ENCODE peak calls at places on chromosomes 2 and 18, in five cellular contexts. Y is tibial nerve, T is colonic mucosa, A is astrocyte, R is heart right ventricle. I is an unnamed sample.

GRCh38 chr2:132669854-132670103 is 226 bp downstream of the LYPD1 start:
- DNase-seq in Y (no peak), T (peak), A (no peak), R (no peak), I (no peak)

GRCh38 chr2:177393381-177393780 is 808 bp downstream of the AGPS start:
- DNase-seq in Y (no peak), T (peak), A (no peak), R (no peak), I (no peak)

GRCh38 chr2:240410808-240411207 is 24.7 kb upstream of the GPC1 start:
- DNase-seq in Y (peak), T (no peak), A (no peak), R (no peak), I (no peak)

GRCh38 chr2:168432100-168432499 is 24.0 kb upstream of the CERS6 start:
- DNase-seq in Y (no peak), T (no peak), A (no peak), R (no peak), I (no peak)

GRCh38 chr2:7849531-7849930 is 832.3 kb upstream of the ID2 start:
- DNase-seq in Y (no peak), T (no peak), A (no peak), R (no peak), I (no peak)

GRCh38 chr18:55522011-55522410 is 66.0 kb downstream of the TCF4 start:
- DNase-seq in Y (no peak), T (peak), A (no peak), R (no peak), I (no peak)

GRCh38 chr2:109254174-109254904 is 125.3 kb downstream of the SH3RF3 start:
- DNase-seq in Y (no peak), T (no peak), A (no peak), R (no peak), I (no peak)

GRCh38 chr2:239283288-239283945 is 117.4 kb downstream of the HDAC4 start:
- DNase-seq in Y (peak), T (no peak), A (no peak), R (no peak), I (no peak)

GRCh38 chr2:202090530-202090929 is 17.5 kb downstream of the KIAA2012 start:
- DNase-seq in Y (no peak), T (no peak), A (no peak), R (peak), I (no peak)

GRCh38 chr2:105573910-105574655 is 170.6 kb upstream of the NCK2 start:
- DNase-seq in Y (no peak), T (no peak), A (no peak), R (no peak), I (no peak)

GRCh38 chr2:222837643-222838056 is 23.2 kb upstream of the ACSL3 start:
- DNase-seq in Y (no peak), T (no peak), A (peak), R (no peak), I (no peak)

GRCh38 chr18:45920367-45920766 is 46.8 kb downstream of the EPG5 start:
- DNase-seq in Y (peak), T (peak), A (peak), R (peak), I (peak)

GRCh38 chr2:74513605-74514367 is 464 bp upstream of the TLX2 start:
- DNase-seq in Y (no peak), T (no peak), A (no peak), R (no peak), I (no peak)

GRCh38 chr18:78293516-78293915 is 686.1 kb upstream of the SALL3 start:
- DNase-seq in Y (no peak), T (no peak), A (no peak), R (no peak), I (no peak)

GRCh38 chr2:171553858-171554257 is 31.6 kb downstream of the CYBRD1 start:
- DNase-seq in Y (no peak), T (no peak), A (no peak), R (no peak), I (no peak)

GRCh38 chr2:127612111-127612822 is 33.7 kb upstream of the GPR17 start:
- DNase-seq in Y (no peak), T (no peak), A (no peak), R (no peak), I (no peak)

GRCh38 chr2:60392014-60392391 is 161.5 kb downstream of the BCL11A start:
- DNase-seq in Y (no peak), T (no peak), A (no peak), R (no peak), I (no peak)

GRCh38 chr2:97730245-97730644 is 16.9 kb downstream of the ZAP70 start:
- DNase-seq in Y (no peak), T (no peak), A (no peak), R (no peak), I (no peak)

GRCh38 chr18:4108016-4108415 is 347.1 kb downstream of the DLGAP1 start:
- DNase-seq in Y (no peak), T (no peak), A (no peak), R (no peak), I (no peak)

GRCh38 chr18:49162226-49162848 is 211.6 kb upstream of the SMAD7 start:
- DNase-seq in Y (no peak), T (no peak), A (no peak), R (no peak), I (no peak)

GRCh38 chr2:223519471-223519870 is 82.7 kb downstream of the SCG2 start:
- DNase-seq in Y (no peak), T (no peak), A (no peak), R (no peak), I (no peak)

GRCh38 chr2:233690444-233690843 is 2.2 kb upstream of the UGT1A6 start:
- DNase-seq in Y (no peak), T (no peak), A (no peak), R (no peak), I (no peak)

GRCh38 chr2:119679846-119680245 is 845 bp downstream of the TMEM177 start:
- DNase-seq in Y (no peak), T (no peak), A (no peak), R (no peak), I (no peak)

GRCh38 chr2:30706534-30707303 is 100.5 kb downstream of the CAPN13 start:
- DNase-seq in Y (peak), T (peak), A (peak), R (peak), I (peak)

GRCh38 chr2:238518127-238518827 is 91.5 kb downstream of the ASB1 start:
- DNase-seq in Y (no peak), T (no peak), A (peak), R (no peak), I (peak)

GRCh38 chr2:236352761-236353593 is 88.8 kb upstream of the ASB18 start:
- DNase-seq in Y (no peak), T (no peak), A (no peak), R (no peak), I (no peak)

GRCh38 chr18:54294274-54294673 is 25.0 kb downstream of the POLI start:
- DNase-seq in Y (no peak), T (no peak), A (no peak), R (no peak), I (no peak)

GRCh38 chr2:80002112-80002511 is 302.4 kb downstream of the LRRTM1 start:
- DNase-seq in Y (no peak), T (no peak), A (no peak), R (no peak), I (no peak)

GRCh38 chr18:31232779-31233424 is 70.2 kb upstream of the DSC1 start:
- DNase-seq in Y (no peak), T (peak), A (no peak), R (no peak), I (no peak)

GRCh38 chr2:37776487-37776886 is 105.0 kb upstream of the CDC42EP3 start:
- DNase-seq in Y (no peak), T (no peak), A (peak), R (no peak), I (no peak)

GRCh38 chr2:237486819-237487448 is at the start of gene MLPH:
- DNase-seq in Y (peak), T (peak), A (peak), R (no peak), I (peak)
- H3K27ac ChIP-seq in Y (peak), T (peak), A (peak), R (peak), I (peak)

GRCh38 chr18:75044296-75044695 is 164.6 kb downstream of the PTGR3 start:
- DNase-seq in Y (no peak), T (no peak), A (no peak), R (no peak), I (no peak)

GRCh38 chr18:75045249-75045648 is 163.7 kb downstream of the PTGR3 start:
- DNase-seq in Y (no peak), T (no peak), A (no peak), R (no peak), I (no peak)

GRCh38 chr18:75043478-75043877 is 165.5 kb downstream of the PTGR3 start:
- DNase-seq in Y (no peak), T (no peak), A (no peak), R (no peak), I (no peak)

GRCh38 chr18:75044791-75045190 is 164.1 kb downstream of the PTGR3 start:
- DNase-seq in Y (no peak), T (no peak), A (no peak), R (no peak), I (no peak)

DNA sequence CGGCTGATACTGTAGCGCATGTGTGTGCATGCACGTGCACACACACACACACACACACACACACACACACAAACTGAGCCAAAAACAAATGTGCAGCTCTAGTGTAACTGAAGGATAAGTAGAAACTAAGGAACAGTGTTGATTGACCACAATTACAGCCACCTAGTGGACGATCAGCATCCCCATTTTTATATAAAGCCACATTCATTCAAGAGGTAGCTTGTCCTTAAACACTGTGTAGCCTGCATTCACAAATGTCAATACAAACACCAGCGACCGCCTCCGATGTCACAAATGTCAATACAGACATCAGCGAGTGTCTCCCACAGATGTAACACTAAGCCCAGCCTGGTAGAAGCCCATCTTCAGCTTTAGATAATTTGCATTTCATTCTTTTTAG is 167.4 kb downstream of the PTGR3 start:
- DNase-seq in Y (no peak), T (no peak), A (peak), R (no peak), I (no peak)
- TF ChIP-seq CTCF in Y (peak), T (peak), A (peak), R (peak), I (no peak)

DNA sequence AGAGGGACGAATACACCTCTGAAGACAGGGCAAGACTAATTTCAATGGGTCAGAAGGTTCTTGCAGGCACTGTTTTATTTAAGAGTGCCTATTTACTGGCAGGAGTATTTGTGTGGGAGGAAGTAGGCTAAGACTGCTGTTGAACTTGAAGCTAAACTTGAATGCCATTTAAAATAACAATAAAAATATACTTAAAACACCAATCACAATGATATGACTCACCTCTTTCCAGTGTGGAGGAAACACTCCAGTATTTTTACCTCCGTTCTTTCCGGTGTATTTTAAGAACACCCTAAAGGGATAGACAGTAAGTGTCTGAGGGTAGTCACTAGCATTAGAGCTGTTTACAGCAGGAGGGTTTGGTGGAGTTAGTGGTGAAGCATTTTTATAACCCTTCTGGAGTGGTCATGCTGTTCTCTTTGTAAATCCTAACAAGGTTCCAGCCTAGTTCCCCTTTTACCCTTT is 9.6 kb upstream of the HOXD1 start:
- DNase-seq in Y (no peak), T (no peak), A (peak), R (no peak), I (no peak)
- H3K4me3 ChIP-seq in Y (no peak), T (peak), A (no peak), R (peak), I (no peak)

GRCh38 chr2:226137201-226137811 is 662.3 kb downstream of the IRS1 start:
- DNase-seq in Y (no peak), T (no peak), A (peak), R (no peak), I (no peak)

GRCh38 chr2:226132632-226133215 is 666.9 kb downstream of the IRS1 start:
- DNase-seq in Y (no peak), T (no peak), A (no peak), R (no peak), I (no peak)

GRCh38 chr2:226135861-226136548 is 663.6 kb downstream of the IRS1 start:
- DNase-seq in Y (no peak), T (no peak), A (no peak), R (no peak), I (no peak)

GRCh38 chr2:226140594-226140993 is 659.0 kb downstream of the IRS1 start:
- DNase-seq in Y (no peak), T (no peak), A (no peak), R (no peak), I (no peak)

DNA sequence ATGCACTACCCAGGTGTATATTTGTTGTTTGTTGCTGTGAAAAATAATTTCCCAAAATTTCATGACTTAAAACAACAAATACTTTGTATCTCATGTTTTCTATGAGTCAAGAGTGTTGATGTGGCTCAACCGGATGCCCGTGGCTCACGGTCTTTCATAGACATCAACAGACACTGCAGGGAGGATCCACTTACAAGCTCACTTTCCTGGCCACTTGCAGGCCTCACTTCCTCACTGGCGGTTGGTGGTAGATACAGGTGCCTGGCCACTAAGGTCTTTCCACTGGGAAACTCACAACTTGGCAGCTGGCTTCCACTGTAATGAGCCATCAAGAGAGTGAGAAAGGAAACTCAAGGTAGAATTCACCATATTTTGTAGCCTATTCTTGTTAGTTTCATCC is 662.9 kb downstream of the IRS1 start:
- DNase-seq in Y (no peak), T (no peak), A (no peak), R (no peak), I (no peak)
- H3K27ac ChIP-seq in Y (peak), T (no peak), A (no peak), R (no peak), I (no peak)

GRCh38 chr2:219523031-219523671 is 8.9 kb downstream of the ASIC4 start:
- DNase-seq in Y (no peak), T (no peak), A (no peak), R (no peak), I (no peak)
- TF ChIP-seq CTCF in Y (no peak), T (no peak), A (no peak), R (no peak), I (no peak)

DNA sequence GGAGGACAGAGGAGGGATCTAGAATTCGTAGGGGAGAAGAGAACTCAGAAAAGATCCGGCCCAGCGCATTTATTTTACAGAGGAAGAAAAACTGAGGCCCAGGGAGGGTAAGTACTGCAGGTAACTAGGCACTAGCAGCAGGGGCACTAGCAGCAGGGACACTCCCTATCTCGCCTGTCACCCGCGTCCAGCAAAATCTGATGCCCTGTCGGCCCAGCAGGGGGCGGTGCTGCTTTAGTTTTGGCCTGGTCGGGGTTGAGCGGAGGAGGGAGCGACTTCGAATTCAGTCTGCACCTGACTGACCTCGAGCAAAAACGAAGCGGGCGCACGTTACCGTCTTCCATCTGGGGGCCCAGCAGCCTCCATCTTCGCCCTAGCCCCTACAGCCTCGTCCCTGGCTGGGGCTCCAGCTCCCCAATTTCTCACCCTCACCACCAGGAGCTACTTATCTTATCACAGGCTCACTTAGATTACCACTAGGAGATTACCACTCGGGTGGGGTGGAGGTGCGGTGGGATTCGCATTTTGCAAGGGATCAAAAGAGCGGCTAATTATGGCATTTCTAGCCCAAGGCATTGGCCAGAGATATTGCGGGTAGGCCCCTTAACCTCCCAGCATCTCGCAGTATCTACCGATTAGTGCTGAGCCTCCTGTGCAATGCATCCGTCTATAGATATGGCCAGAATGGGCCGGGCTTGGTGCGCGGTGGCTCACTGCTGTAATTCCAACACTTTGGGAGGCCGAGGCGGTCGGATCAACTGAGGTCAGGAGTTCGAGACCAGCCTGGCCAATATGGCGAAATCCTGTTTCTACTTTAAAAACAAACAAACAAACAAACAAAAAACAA is 17.8 kb upstream of the CD8A start:
- DNase-seq in Y (peak), T (peak), A (peak), R (peak), I (peak)
- H3K4me3 ChIP-seq in Y (peak), T (peak), A (peak), R (peak), I (no peak)

GRCh38 chr2:112154246-112155110 is 16.3 kb downstream of the FBLN7 start:
- DNase-seq in Y (no peak), T (no peak), A (no peak), R (no peak), I (no peak)

GRCh38 chr2:112153501-112153900 is 15.3 kb downstream of the FBLN7 start:
- DNase-seq in Y (no peak), T (no peak), A (no peak), R (no peak), I (no peak)

GRCh38 chr2:112156152-112156986 is 18.2 kb downstream of the FBLN7 start:
- DNase-seq in Y (no peak), T (no peak), A (peak), R (no peak), I (no peak)

GRCh38 chr2:112157472-112157871 is 19.3 kb downstream of the FBLN7 start:
- DNase-seq in Y (no peak), T (no peak), A (no peak), R (no peak), I (no peak)

GRCh38 chr2:112155331-112156151 is 17.4 kb downstream of the FBLN7 start:
- DNase-seq in Y (no peak), T (no peak), A (no peak), R (no peak), I (no peak)
- H3K27ac ChIP-seq in Y (no peak), T (no peak), A (no peak), R (no peak), I (no peak)

GRCh38 chr2:23713352-23713751 is 213.6 kb downstream of the ATAD2B start:
- DNase-seq in Y (no peak), T (no peak), A (no peak), R (no peak), I (no peak)

GRCh38 chr2:23711979-23712755 is 214.8 kb downstream of the ATAD2B start:
- DNase-seq in Y (no peak), T (no peak), A (peak), R (peak), I (no peak)

GRCh38 chr2:23708771-23709170 is 218.2 kb downstream of the ATAD2B start:
- DNase-seq in Y (no peak), T (no peak), A (no peak), R (no peak), I (no peak)

GRCh38 chr2:23709311-23709710 is 217.6 kb downstream of the ATAD2B start:
- DNase-seq in Y (peak), T (no peak), A (no peak), R (no peak), I (no peak)

DNA sequence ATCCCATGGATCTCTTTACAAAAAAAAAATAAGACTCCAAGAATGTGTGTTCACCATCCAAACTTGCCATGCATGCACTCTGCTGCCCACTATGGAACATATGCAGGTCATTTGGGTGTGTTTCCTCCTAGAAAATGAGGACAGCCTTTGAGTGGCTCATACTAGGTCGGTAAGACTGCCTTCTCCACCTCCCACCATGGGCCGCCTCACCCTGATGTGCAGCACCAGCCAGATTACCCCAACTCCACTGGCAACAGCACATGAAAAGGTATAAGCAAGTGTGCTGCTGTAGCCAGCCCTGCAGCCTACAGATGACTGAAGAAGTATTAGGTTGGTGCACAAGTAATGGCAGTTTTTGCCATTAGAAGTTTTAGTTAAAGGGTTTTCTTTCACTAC is 214.2 kb downstream of the ATAD2B start:
- DNase-seq in Y (no peak), T (no peak), A (no peak), R (no peak), I (no peak)
- TF ChIP-seq CTCF in Y (no peak), T (no peak), A (no peak), R (no peak), I (no peak)

GRCh38 chr18:600107-600506 is 3.3 kb downstream of the CLUL1 start:
- DNase-seq in Y (no peak), T (no peak), A (no peak), R (no peak), I (no peak)

GRCh38 chr18:595571-595970 is 1.2 kb upstream of the CLUL1 start:
- DNase-seq in Y (no peak), T (no peak), A (no peak), R (no peak), I (no peak)

GRCh38 chr18:598053-598665 is 1.4 kb downstream of the CLUL1 start:
- DNase-seq in Y (no peak), T (no peak), A (no peak), R (no peak), I (peak)

GRCh38 chr18:595068-595467 is 1.7 kb upstream of the CLUL1 start:
- DNase-seq in Y (no peak), T (no peak), A (no peak), R (no peak), I (peak)

GRCh38 chr18:596288-596881 is 403 bp upstream of the CLUL1 start:
- DNase-seq in Y (no peak), T (peak), A (no peak), R (no peak), I (peak)
- H3K4me3 ChIP-seq in Y (no peak), T (no peak), A (no peak), R (no peak), I (no peak)

I was measured in lung.